ENCODE peak calls at places on chromosomes 7 and 10, in four cellular contexts. W is HCT116, X is GM12878, E is K562. L is an unnamed sample.

GRCh38 chr10:86899670-86900276 is 57.6 kb downstream of the MMRN2 start:
- DNase-seq in W (peak), X (no peak), E (peak), L (no peak)

GRCh38 chr7:117202511-117202910 is 120.3 kb downstream of the WNT2 start:
- DNase-seq in E (no peak), X (no peak), W (no peak), L (no peak)

GRCh38 chr7:28389504-28390385 is 22.6 kb upstream of the CREB5 start:
- DNase-seq in W (peak), E (peak), X (no peak), L (no peak)

GRCh38 chr7:51315393-51316261 is 982 bp downstream of the COBL start:
- DNase-seq in E (no peak), X (no peak), W (peak), L (peak)

GRCh38 chr7:15326044-15326644 is 235.7 kb downstream of the AGMO start:
- DNase-seq in E (no peak), X (no peak), W (peak), L (no peak)

GRCh38 chr7:22782616-22783232 is 39.9 kb downstream of the TOMM7 start:
- DNase-seq in W (peak), E (peak), X (no peak), L (no peak)

GRCh38 chr10:102067091-102067916 is 2.2 kb downstream of the HPS6 start:
- DNase-seq in X (no peak), E (no peak), W (no peak), L (no peak)

GRCh38 chr10:86411281-86411841 is 44.8 kb upstream of the GRID1 start:
- DNase-seq in W (no peak), X (peak), E (no peak), L (no peak)

GRCh38 chr7:103338864-103339263 is 5.7 kb downstream of the DNAJC2 start:
- DNase-seq in E (no peak), W (no peak), X (no peak), L (no peak)

GRCh38 chr7:2069472-2069860 is 163.3 kb downstream of the MAD1L1 start:
- DNase-seq in E (no peak), X (no peak), W (no peak), L (no peak)

GRCh38 chr7:22640269-22640668 is 86.7 kb upstream of the IL6 start:
- DNase-seq in X (peak), E (no peak), W (no peak), L (no peak)

GRCh38 chr7:50418086-50418515 is 32.0 kb downstream of the FIGNL1 start:
- DNase-seq in W (peak), X (no peak), E (peak), L (peak)

GRCh38 chr10:74825033-74825370 is 1.4 kb upstream of the KAT6B start:
- DNase-seq in X (no peak), W (no peak), E (peak), L (peak)

GRCh38 chr7:70376561-70377031 is 755.3 kb upstream of the GALNT17 start:
- DNase-seq in X (no peak), E (no peak), W (no peak), L (no peak)

GRCh38 chr7:2873686-2874551 is 29.8 kb upstream of the GNA12 start:
- DNase-seq in E (peak), W (peak), X (no peak), L (peak)

GRCh38 chr7:148935451-148935850 is 51.4 kb upstream of the EZH2 start:
- DNase-seq in X (no peak), W (no peak), E (no peak), L (no peak)

GRCh38 chr10:130050008-130050407 is 60.6 kb downstream of the C10orf143 start:
- DNase-seq in W (no peak), X (no peak), E (no peak), L (no peak)

GRCh38 chr10:131786756-131787605 is 113.8 kb upstream of the PPP2R2D start:
- DNase-seq in W (peak), X (peak), E (peak), L (no peak)

GRCh38 chr7:156576216-156577063 is 64.1 kb upstream of the RNF32 start:
- DNase-seq in X (no peak), W (no peak), E (no peak), L (no peak)

GRCh38 chr7:24764972-24765744 is 7.9 kb upstream of the GSDME start:
- DNase-seq in W (no peak), E (no peak), X (no peak), L (no peak)

GRCh38 chr7:26910221-26910620 is 45.8 kb upstream of the SKAP2 start:
- DNase-seq in W (peak), X (no peak), E (no peak), L (no peak)

DNA sequence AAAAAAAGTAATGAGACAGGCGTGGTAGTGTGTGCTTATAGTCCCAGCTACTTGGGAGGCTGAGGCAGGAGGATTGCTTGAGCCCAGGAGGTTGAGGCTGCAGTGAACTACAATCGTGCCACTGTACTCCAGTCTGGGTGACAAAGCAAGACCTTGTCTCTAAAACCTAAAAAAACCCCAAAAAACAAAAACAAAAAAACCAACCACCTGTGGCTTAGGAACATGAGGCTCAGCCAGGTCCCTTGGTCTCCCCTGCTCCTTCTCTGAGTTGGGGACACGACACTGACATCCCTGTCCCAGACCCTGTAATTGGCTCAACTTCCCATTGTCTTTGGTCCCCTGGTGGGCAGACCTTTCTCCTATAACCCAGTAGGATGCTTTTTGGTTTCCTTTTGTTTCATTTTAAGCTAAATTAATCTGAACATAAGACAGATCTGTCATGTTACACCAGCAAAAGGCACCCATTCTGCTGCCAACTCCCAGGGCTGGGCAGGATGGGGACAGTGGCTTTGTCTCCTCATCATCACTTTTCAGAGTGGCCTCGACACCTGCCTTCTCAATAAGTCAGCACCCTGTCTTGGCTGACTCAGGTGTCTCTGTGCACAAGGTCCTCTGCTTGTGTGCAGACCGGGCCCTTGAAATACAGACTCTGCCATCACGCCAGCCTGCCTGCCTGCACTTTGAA is 74.4 kb downstream of the MYL10 start:
- DNase-seq in E (no peak), W (no peak), X (no peak), L (no peak)
- TF ChIP-seq EGR1 in E (no peak), W (no peak), X (no peak), L (no peak)

DNA sequence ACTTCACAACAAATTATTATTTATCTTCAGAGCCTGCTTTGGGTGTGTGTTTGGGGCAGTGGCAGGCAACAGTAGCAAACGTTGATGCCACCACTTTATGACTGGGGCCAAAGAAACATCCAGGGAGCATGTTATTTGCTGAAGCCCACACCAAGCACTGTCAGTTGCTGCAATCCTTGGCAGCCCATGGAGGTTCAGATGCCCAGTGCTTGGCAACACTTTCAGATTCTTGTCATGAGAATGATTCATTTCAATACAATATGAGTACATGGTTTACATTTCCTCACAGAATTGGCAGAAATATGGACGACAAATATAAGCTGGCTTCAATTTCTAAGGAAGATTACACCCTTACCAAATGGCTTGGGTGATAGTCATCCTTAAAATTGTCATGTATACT is 46.5 kb upstream of the GLI3 start:
- DNase-seq in X (no peak), E (no peak), W (no peak), L (no peak)
- TF ChIP-seq EGR1 in X (no peak), E (no peak), W (no peak), L (no peak)

DNA sequence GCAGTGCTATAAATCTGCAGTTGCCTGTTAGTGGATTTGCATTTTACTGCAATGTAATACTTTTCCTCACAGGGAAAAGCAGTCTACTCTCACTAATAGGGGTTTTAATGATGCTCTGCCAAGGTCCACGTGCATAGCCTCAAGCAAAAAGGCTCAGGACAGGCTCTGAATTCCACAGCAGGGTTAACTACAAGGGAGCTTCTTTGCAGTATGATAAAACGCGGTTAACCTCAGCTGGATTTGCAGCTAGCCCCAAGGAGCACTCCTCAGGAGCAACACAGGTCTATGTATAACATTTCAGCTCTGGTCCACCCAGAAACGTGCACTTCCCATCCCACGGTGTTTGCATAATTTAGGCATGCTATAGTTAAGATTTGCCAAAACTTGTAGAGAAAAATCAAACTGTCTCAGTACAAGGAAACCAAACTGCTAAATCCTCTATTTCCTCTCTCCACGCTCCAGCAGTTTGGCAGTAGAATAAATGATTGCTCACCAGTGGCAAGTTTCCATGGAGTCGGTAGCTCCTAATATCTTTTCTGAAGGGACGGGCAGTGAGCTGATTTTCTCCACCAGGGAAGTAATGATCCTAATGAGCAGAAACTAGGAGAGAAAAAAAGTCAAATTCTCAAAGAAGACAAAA is 13.1 kb upstream of the ASB4 start:
- DNase-seq in E (no peak), X (no peak), W (no peak), L (no peak)
- TF ChIP-seq EGR1 in E (no peak), X (no peak), W (no peak), L (no peak)

GRCh38 chr10:46517541-46517940 is 38.9 kb downstream of the GPRIN2 start:
- DNase-seq in X (no peak), E (no peak), W (no peak), L (no peak)
- TF ChIP-seq EGR1 in X (no peak), E (no peak), W (no peak), L (no peak)

GRCh38 chr10:72097448-72098300 is 9.3 kb upstream of the SPOCK2 start:
- DNase-seq in X (no peak), W (peak), E (peak), L (no peak)
- TF ChIP-seq EGR1 in X (no peak), W (no peak), E (no peak), L (no peak)

GRCh38 chr10:13526952-13527863 is 1.6 kb downstream of the BEND7 start:
- DNase-seq in X (no peak), W (peak), E (no peak), L (no peak)

GRCh38 chr10:13527864-13528137 is 1.0 kb downstream of the BEND7 start:
- DNase-seq in E (no peak), W (no peak), X (no peak), L (no peak)

GRCh38 chr10:13529714-13529973 is 830 bp upstream of the BEND7 start:
- DNase-seq in W (no peak), X (no peak), E (no peak), L (no peak)

GRCh38 chr10:13528138-13528874 is 508 bp downstream of the BEND7 start:
- DNase-seq in W (no peak), X (no peak), E (peak), L (no peak)

DNA sequence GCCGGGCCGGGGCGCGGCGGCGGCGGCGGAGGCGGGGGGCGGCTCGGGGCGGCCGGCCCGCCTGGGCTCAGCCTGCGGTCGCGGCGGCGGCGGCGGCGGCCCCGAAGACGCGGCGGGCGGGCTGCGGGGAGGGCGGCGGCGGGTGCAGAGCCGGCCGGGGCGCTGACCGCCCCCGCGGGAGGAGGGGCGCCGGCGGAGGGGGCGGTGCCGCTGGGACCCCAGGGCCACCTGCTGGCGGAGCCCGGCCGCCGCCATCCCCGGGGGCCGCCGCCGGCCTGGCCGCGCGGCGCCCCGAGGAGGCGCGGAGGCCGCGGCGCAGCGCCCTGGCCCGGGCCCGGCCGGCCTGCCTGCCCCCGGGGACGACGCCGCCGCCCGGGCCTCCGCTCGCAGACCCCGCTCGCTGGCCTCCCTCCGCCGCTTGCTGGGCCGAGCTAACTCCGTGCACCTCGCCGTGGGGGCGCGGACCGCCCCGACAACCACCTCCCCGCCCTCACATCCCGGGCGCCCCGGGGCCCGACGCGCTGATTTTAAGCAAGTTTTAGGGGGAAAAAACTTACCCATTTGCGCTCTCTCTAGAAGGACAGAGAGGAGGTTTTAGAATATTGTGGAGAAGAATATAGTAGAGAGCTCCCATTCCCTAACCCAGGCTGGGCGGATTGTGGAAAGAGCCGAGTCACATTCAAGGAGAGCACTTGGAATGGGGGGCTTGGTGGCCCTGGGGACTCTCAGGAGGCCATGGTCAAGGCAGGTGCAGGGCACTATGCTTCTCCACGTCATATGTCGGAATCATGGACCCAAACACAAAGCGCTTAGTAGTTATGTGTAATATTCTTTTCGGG is at the start of gene BEND7:
- DNase-seq in X (no peak), E (peak), W (no peak), L (peak)
- TF ChIP-seq EGR1 in X (no peak), E (no peak), W (no peak), L (no peak)

DNA sequence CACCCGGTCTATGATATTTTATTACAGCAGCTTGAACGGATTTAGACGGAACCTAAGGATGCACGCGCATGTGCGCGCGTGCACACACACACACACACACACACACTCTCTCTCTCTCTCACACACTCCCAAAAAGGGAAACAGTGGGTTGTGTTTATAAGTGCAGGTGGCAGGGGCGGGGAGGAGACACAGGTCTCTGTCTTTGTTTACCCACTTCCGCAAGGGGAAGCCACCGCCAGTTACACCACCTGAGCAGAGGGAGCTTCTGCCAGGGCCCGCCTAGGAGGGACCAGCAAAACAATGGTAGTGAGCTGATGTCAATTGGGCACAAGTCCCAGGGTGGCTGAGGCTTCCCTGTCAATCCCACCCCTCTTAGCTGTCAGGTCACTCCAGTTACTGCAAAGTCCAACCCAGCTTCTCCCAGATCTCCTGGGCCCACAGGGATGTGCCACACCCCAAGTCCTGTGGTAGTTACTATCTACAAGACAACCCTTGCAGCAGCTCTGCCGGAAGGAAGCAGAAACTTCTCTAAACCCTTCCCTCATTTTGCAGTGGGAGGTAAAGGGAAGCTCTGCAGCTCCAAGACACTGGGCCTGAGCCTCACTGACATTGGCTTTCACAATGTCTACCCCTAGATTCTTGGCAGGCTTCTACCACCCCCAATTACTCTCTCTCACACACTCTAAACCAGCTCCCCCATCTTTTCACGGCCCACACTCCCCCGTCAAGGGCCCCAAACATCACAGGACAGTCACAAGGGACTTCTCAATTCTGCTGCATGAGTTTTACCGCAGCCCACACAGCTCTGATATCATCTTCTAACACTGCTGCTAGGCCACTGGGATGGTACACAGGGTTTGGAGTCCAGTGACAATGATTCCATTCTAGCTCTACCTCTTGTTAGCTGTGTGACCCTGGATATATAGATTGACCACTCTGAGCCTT is 17.6 kb downstream of the ANXA11 start:
- DNase-seq in X (peak), E (peak), W (no peak), L (no peak)
- TF ChIP-seq EGR1 in X (peak), E (peak), W (no peak), L (no peak)

DNA sequence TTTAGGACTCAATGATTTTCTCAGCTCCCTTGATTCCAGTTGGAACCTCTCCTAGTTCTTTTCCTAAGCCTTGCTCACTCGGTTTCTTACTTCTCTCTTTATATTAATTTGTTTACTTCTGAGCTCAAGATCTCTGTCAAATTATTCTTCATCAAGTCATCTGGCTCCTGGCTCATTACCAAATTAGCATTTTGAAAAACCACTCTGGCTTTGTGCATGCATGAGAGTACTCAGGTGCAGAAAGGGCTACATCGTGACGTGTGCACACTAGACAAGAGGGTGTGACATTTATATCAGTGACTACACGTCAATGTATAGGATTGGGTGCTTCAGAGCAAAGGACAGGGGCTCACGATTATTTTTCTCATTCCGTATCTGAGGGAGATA is 645.7 kb upstream of the DPP6 start:
- DNase-seq in W (no peak), E (no peak), X (no peak), L (no peak)
- TF ChIP-seq EGR1 in W (no peak), E (no peak), X (no peak), L (no peak)

DNA sequence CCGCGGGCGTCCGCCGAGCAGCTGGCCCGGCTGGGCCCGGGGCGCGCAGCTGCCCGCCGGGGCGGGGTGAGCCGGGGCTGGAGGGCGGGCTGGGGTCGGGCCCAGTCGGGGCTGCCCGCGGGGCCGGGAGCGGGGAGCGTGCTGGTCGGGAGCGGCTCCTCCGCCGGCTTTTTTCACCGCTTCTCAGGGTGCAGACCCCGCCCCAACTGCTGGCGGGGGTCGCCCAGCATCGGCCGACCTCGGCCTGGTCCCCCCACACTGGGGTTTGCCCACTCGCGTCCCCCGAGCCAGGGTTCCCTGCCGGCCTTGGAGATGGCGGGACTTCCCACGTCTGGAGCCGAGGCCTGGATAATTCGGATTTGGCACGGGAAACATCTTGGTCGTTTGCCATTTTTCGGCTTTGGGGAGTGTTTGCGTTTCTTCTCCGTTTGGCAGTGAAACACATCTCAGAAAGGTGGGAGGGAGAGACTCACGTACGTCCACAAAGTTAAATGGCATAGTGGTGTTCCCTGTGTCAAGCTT is 432 bp downstream of the TMEM248 start:
- DNase-seq in W (no peak), X (no peak), E (peak), L (no peak)
- TF ChIP-seq EGR1 in W (no peak), X (no peak), E (no peak), L (no peak)